ENCODE peak calls at places on chromosomes 13 and 19, in nine cellular contexts. A, Q, H, F, U, K, O, B and T are unnamed samples.

GRCh38 chr13:99481357-99481756 is 19.9 kb upstream of the TM9SF2 start:
- DNase-seq in A (no peak), Q (no peak), H (no peak), F (no peak), U (no peak), K (no peak), O (no peak), B (no peak), T (no peak)

GRCh38 chr13:20475927-20476691 is 49.5 kb downstream of the CRYL1 start:
- DNase-seq in A (no peak), Q (no peak), H (peak; percentile 70), F (peak; percentile 60), U (peak; percentile 65), K (peak; percentile 67), O (peak; percentile 39), B (peak; percentile 30), T (no peak)

GRCh38 chr13:113863511-113864302 is at the start of gene GAS6:
- DNase-seq in A (peak; percentile 78), Q (no peak), H (peak; percentile 48), F (peak; percentile 15), U (no peak), K (peak; percentile 85), O (peak; percentile 57), B (no peak), T (no peak)

GRCh38 chr19:46241676-46242075 is 12.1 kb downstream of the IGFL1 start:
- DNase-seq in A (no peak), Q (no peak), H (no peak), F (no peak), U (no peak), K (no peak), O (no peak), B (no peak), T (no peak)

GRCh38 chr19:47436712-47437401 is 17.5 kb upstream of the MEIS3 start:
- DNase-seq in A (peak; percentile 91), Q (peak; percentile 84), H (peak; percentile 74), F (peak; percentile 82), U (peak; percentile 86), K (peak; percentile 93), O (peak; percentile 90), B (peak; percentile 85), T (peak; percentile 78)

GRCh38 chr19:48390188-48391099 is 907 bp downstream of the KDELR1 start:
- DNase-seq in A (peak; percentile 80), Q (peak; percentile 46), H (peak; percentile 64), F (peak; percentile 62), U (peak; percentile 74), K (peak; percentile 84), O (peak; percentile 81), B (peak; percentile 78), T (peak; percentile 74)

GRCh38 chr19:5352229-5352763 is 11.7 kb upstream of the PTPRS start:
- DNase-seq in A (no peak), Q (no peak), H (peak; percentile 52), F (no peak), U (no peak), K (no peak), O (no peak), B (no peak), T (peak; percentile 56)

GRCh38 chr13:93388701-93389100 is 162.1 kb downstream of the GPC6 start:
- DNase-seq in A (no peak), Q (no peak), H (no peak), F (no peak), U (no peak), K (no peak), O (no peak), B (no peak), T (no peak)

GRCh38 chr19:38649305-38650179 is 2.1 kb downstream of the ACTN4 start:
- DNase-seq in A (no peak), Q (no peak), H (peak; percentile 86), F (no peak), U (no peak), K (peak; percentile 73), O (no peak), B (no peak), T (no peak)

GRCh38 chr19:43807651-43808050 is 5.4 kb upstream of the LYPD5 start:
- DNase-seq in A (no peak), Q (no peak), H (no peak), F (no peak), U (no peak), K (no peak), O (no peak), B (no peak), T (no peak)

GRCh38 chr19:19817357-19817756 is 4.2 kb downstream of the ZNF506 start:
- DNase-seq in A (no peak), Q (no peak), H (no peak), F (peak; percentile 53), U (peak; percentile 55), K (no peak), O (no peak), B (no peak), T (no peak)

GRCh38 chr19:47324502-47324901 is 7.5 kb upstream of the C5AR2 start:
- DNase-seq in A (no peak), Q (no peak), H (no peak), F (no peak), U (no peak), K (no peak), O (no peak), B (no peak), T (no peak)

GRCh38 chr19:23978068-23978467 is 63.4 kb downstream of the ZNF726 start:
- DNase-seq in A (no peak), Q (no peak), H (no peak), F (no peak), U (no peak), K (no peak), O (no peak), B (no peak), T (no peak)

GRCh38 chr19:17398902-17399527 is 5.0 kb upstream of the CCDC194 start:
- DNase-seq in A (no peak), Q (no peak), H (no peak), F (no peak), U (no peak), K (no peak), O (no peak), B (no peak), T (no peak)

GRCh38 chr19:36876993-36877938 is 26.6 kb downstream of the ZNF345 start:
- DNase-seq in A (no peak), Q (no peak), H (no peak), F (no peak), U (no peak), K (no peak), O (no peak), B (no peak), T (no peak)

GRCh38 chr19:41537789-41538188 is 38.2 kb upstream of the CEACAM21 start:
- DNase-seq in A (no peak), Q (no peak), H (no peak), F (no peak), U (no peak), K (no peak), O (peak; percentile 41), B (peak; percentile 48), T (peak; percentile 40)

GRCh38 chr19:10816691-10817090 is 19.3 kb downstream of the TMED1 start:
- DNase-seq in A (no peak), Q (no peak), H (no peak), F (no peak), U (no peak), K (no peak), O (no peak), B (no peak), T (no peak)

GRCh38 chr13:66347718-66348117 is 882.4 kb downstream of the PCDH9 start:
- DNase-seq in A (no peak), Q (no peak), H (no peak), F (no peak), U (no peak), K (no peak), O (no peak), B (no peak), T (no peak)

GRCh38 chr13:44484562-44485164 is 91.5 kb downstream of the TSC22D1 start:
- DNase-seq in A (no peak), Q (no peak), H (no peak), F (no peak), U (no peak), K (no peak), O (no peak), B (peak; percentile 12), T (no peak)

GRCh38 chr19:4140237-4140711 is 13.2 kb upstream of the CREB3L3 start:
- DNase-seq in A (peak; percentile 71), Q (no peak), H (peak; percentile 76), F (no peak), U (peak; percentile 37), K (peak; percentile 61), O (peak; percentile 61), B (peak; percentile 70), T (peak; percentile 75)

GRCh38 chr19:48768989-48769713 is 13.8 kb downstream of the FGF21 start:
- DNase-seq in A (no peak), Q (no peak), H (no peak), F (no peak), U (no peak), K (no peak), O (no peak), B (no peak), T (no peak)